ENCODE peak calls at places on chromosomes 1 and 21, in five cellular contexts. U, H, C, Y and Q are unnamed samples.

GRCh38 chr1:168137515-168137821 is 738 bp upstream of the GPR161 start:
- DNase-seq in U (no peak), H (no peak), C (no peak), Y (no peak), Q (no peak)

GRCh38 chr1:228074954-228075730 is 7.4 kb upstream of the ARF1 start:
- DNase-seq in U (peak), H (no peak), C (peak), Y (peak), Q (no peak)

GRCh38 chr1:43703836-43704235 is 3.5 kb upstream of the ST3GAL3 start:
- DNase-seq in U (no peak), H (no peak), C (no peak), Y (no peak), Q (no peak)

GRCh38 chr21:38973552-38973951 is 167.8 kb downstream of the ETS2 start:
- DNase-seq in U (no peak), H (no peak), C (no peak), Y (no peak), Q (no peak)

GRCh38 chr1:201704439-201704792 is 124.5 kb upstream of the IPO9 start:
- DNase-seq in U (no peak), H (no peak), C (no peak), Y (no peak), Q (no peak)

GRCh38 chr1:1610796-1611597 is 4.3 kb upstream of the MIB2 start:
- DNase-seq in U (no peak), H (peak), C (peak), Y (no peak), Q (peak)

GRCh38 chr21:45404726-45405270 is at the start of gene COL18A1:
- DNase-seq in U (no peak), H (peak), C (peak), Y (peak), Q (peak)

GRCh38 chr1:79845951-79846350 is 839.4 kb upstream of the ADGRL4 start:
- DNase-seq in U (no peak), H (peak), C (no peak), Y (no peak), Q (peak)

GRCh38 chr21:45478115-45478801 is 64.0 kb downstream of the SLC19A1 start:
- DNase-seq in U (peak), H (peak), C (no peak), Y (peak), Q (peak)

GRCh38 chr21:27674037-27674436 is 707.1 kb upstream of the ADAMTS5 start:
- DNase-seq in U (no peak), H (peak), C (no peak), Y (no peak), Q (peak)

GRCh38 chr1:167491586-167492408 is 26.5 kb downstream of the CD247 start:
- DNase-seq in U (no peak), H (no peak), C (no peak), Y (peak), Q (no peak)

GRCh38 chr1:162335126-162335525 is 41.5 kb downstream of the SPATA46 start:
- DNase-seq in U (no peak), H (no peak), C (no peak), Y (no peak), Q (no peak)

GRCh38 chr1:226571901-226572300 is 23.3 kb downstream of the STUM start:
- DNase-seq in U (no peak), H (no peak), C (no peak), Y (no peak), Q (no peak)

GRCh38 chr1:35706846-35707245 is 11.8 kb downstream of the C1orf216 start:
- DNase-seq in U (no peak), H (no peak), C (no peak), Y (peak), Q (no peak)

GRCh38 chr1:111948209-111949131 is 41.0 kb downstream of the KCND3 start:
- DNase-seq in U (no peak), H (no peak), C (no peak), Y (no peak), Q (no peak)

GRCh38 chr1:153985984-153986761 is at the start of gene RAB13:
- DNase-seq in U (peak), H (peak), C (peak), Y (peak), Q (peak)

GRCh38 chr1:153984125-153984899 is 1.8 kb downstream of the RAB13 start:
- DNase-seq in U (no peak), H (no peak), C (no peak), Y (no peak), Q (peak)

GRCh38 chr1:153990468-153991150 is at the start of gene RPS27:
- DNase-seq in U (peak), H (peak), C (peak), Y (peak), Q (peak)

GRCh38 chr1:153987621-153988020 is 1.5 kb upstream of the RAB13 start:
- DNase-seq in U (no peak), H (no peak), C (no peak), Y (no peak), Q (no peak)

DNA sequence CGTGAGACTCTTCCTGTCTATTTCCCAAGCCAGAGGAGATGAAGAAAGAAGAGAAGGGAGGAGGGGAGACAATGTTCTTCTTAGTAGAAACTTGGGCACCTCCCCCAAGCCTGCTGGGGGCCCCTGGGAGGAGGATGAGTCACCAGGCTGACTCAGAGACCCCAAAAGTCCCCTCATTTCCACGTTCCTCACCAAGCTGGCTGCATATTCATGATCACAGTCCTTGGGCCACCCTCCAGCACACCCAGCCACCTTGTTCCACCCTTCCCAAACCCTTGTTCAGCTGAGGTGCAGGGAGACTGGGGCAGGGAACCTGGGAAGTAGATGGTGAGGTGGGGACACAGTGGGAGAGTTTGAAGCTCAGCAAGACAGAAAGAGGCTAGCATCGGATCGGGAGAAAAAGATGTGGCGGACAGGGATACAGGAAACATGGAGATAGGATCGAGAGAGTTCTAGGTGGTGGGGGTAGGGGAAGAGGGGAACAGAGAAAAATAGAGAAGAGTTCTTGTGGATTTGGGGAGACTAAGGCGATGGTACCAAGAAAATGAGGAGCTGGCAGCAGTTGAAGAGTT is 712 bp downstream of the RAB13 start:
- DNase-seq in U (no peak), H (peak), C (no peak), Y (peak), Q (peak)
- H3K4me3 ChIP-seq in U (peak), H (peak), C (peak), Y (peak), Q (peak)

GRCh38 chr1:170149971-170150370 is 4.2 kb downstream of the NTMT2 start:
- DNase-seq in U (no peak), H (no peak), C (no peak), Y (no peak), Q (no peak)

GRCh38 chr1:170145691-170146676 is at the start of gene NTMT2:
- DNase-seq in U (no peak), H (peak), C (no peak), Y (peak), Q (peak)

GRCh38 chr1:170149241-170149640 is 3.5 kb downstream of the NTMT2 start:
- DNase-seq in U (no peak), H (no peak), C (no peak), Y (no peak), Q (no peak)

GRCh38 chr1:170145061-170145460 is 698 bp upstream of the NTMT2 start:
- DNase-seq in U (no peak), H (no peak), C (no peak), Y (no peak), Q (no peak)

GRCh38 chr1:170146861-170147260 is 1.1 kb downstream of the NTMT2 start:
- DNase-seq in U (no peak), H (peak), C (no peak), Y (no peak), Q (no peak)
- H3K4me3 ChIP-seq in U (no peak), H (no peak), C (no peak), Y (no peak), Q (no peak)

GRCh38 chr1:108936170-108936569 is 27.1 kb downstream of the CLCC1 start:
- DNase-seq in U (no peak), H (no peak), C (no peak), Y (no peak), Q (no peak)
- H3K4me3 ChIP-seq in U (no peak), H (no peak), C (no peak), Y (no peak), Q (no peak)

DNA sequence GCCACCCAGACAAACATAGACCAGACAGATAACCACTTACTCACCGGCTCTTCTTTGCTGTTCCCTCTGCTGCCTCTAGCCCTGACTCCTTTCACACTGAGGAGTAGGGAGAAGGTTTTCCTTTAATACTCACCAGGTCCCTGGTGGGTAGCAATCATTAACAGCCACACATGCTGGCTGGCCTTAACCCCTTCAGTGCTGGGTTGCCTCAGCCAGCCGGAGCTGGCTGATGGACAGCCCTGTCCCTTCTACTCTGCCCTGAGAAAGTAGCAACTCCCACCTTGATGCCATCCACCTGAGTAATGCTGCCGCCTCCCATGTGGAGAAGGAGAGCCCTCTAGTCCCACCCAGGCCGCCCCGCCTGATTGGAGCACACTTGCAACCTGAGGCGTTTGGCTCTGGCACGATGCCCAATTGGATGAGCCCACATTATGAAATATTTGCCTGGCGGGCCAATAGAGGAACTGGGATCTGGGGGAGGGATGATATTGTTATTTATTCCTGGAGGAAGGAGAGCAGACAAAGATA is 71.6 kb downstream of the PLEKHA6 start:
- DNase-seq in U (no peak), H (peak), C (peak), Y (peak), Q (peak)
- H3K4me3 ChIP-seq in U (peak), H (no peak), C (peak), Y (peak), Q (no peak)